ENCODE peak calls at places on chromosomes 13 and 19, in six cellular contexts. One of them, this sample, is unnamed.

GRCh38 chr19:48630289-48631036 is 6.7 kb downstream of the DBP start:
- DNase-seq in thyroid gland: peak; percentile 42
- DNase-seq in ovary: peak; percentile 77
- DNase-seq in brain microvascular endothelial cell: peak; percentile 51
- DNase-seq in testis: peak; percentile 92
- DNase-seq in AG04450: no peak
- DNase-seq in this sample: no peak

GRCh38 chr13:60852886-60853285 is 455.9 kb downstream of the TDRD3 start:
- DNase-seq in thyroid gland: no peak
- DNase-seq in ovary: no peak
- DNase-seq in brain microvascular endothelial cell: no peak
- DNase-seq in testis: no peak
- DNase-seq in AG04450: no peak
- DNase-seq in this sample: no peak

GRCh38 chr19:6260912-6261636 is 18.7 kb downstream of the MLLT1 start:
- DNase-seq in thyroid gland: no peak
- DNase-seq in ovary: peak; percentile 31
- DNase-seq in brain microvascular endothelial cell: no peak
- DNase-seq in testis: no peak
- DNase-seq in AG04450: no peak
- DNase-seq in this sample: no peak

GRCh38 chr19:45805719-45806118 is 9.4 kb downstream of the RSPH6A start:
- DNase-seq in thyroid gland: no peak
- DNase-seq in ovary: no peak
- DNase-seq in brain microvascular endothelial cell: no peak
- DNase-seq in testis: no peak
- DNase-seq in AG04450: no peak
- DNase-seq in this sample: no peak

GRCh38 chr19:42216653-42217521 is 590 bp downstream of the DEDD2 start:
- DNase-seq in thyroid gland: peak; percentile 58
- DNase-seq in ovary: peak; percentile 61
- DNase-seq in brain microvascular endothelial cell: peak; percentile 19
- DNase-seq in testis: peak; percentile 56
- DNase-seq in AG04450: no peak
- DNase-seq in this sample: no peak

GRCh38 chr19:920051-920857 is 3.1 kb downstream of the KISS1R start:
- DNase-seq in thyroid gland: no peak
- DNase-seq in ovary: no peak
- DNase-seq in brain microvascular endothelial cell: no peak
- DNase-seq in testis: no peak
- DNase-seq in AG04450: no peak
- DNase-seq in this sample: no peak

GRCh38 chr19:16161848-16162247 is 11.5 kb downstream of the CIB3 start:
- DNase-seq in thyroid gland: no peak
- DNase-seq in ovary: no peak
- DNase-seq in brain microvascular endothelial cell: peak; percentile 85
- DNase-seq in testis: no peak
- DNase-seq in AG04450: peak; percentile 41
- DNase-seq in this sample: peak; percentile 60

GRCh38 chr13:106555631-106556328 is 12.2 kb downstream of the ARGLU1 start:
- DNase-seq in thyroid gland: no peak
- DNase-seq in ovary: no peak
- DNase-seq in brain microvascular endothelial cell: no peak
- DNase-seq in testis: no peak
- DNase-seq in AG04450: no peak
- DNase-seq in this sample: no peak

GRCh38 chr13:41513600-41513999 is 56.2 kb downstream of the RGCC start:
- DNase-seq in thyroid gland: no peak
- DNase-seq in ovary: no peak
- DNase-seq in brain microvascular endothelial cell: no peak
- DNase-seq in testis: no peak
- DNase-seq in AG04450: no peak
- DNase-seq in this sample: no peak

GRCh38 chr13:35771898-35772297 is 295.4 kb upstream of the MAB21L1 start:
- DNase-seq in thyroid gland: no peak
- DNase-seq in ovary: no peak
- DNase-seq in brain microvascular endothelial cell: peak; percentile 87
- DNase-seq in testis: no peak
- DNase-seq in AG04450: peak; percentile 79
- DNase-seq in this sample: peak; percentile 17

GRCh38 chr19:49851456-49852259 is 699 bp downstream of the PTOV1 start:
- DNase-seq in thyroid gland: peak; percentile 50
- DNase-seq in ovary: peak; percentile 48
- DNase-seq in brain microvascular endothelial cell: no peak
- DNase-seq in testis: peak; percentile 43
- DNase-seq in AG04450: no peak
- DNase-seq in this sample: no peak

GRCh38 chr19:44653977-44654784 is 10.5 kb downstream of the PVR start:
- DNase-seq in thyroid gland: peak; percentile 75
- DNase-seq in ovary: peak; percentile 48
- DNase-seq in brain microvascular endothelial cell: peak; percentile 46
- DNase-seq in testis: peak; percentile 80
- DNase-seq in AG04450: no peak
- DNase-seq in this sample: no peak

GRCh38 chr19:42158926-42159325 is 26.7 kb upstream of the POU2F2 start:
- DNase-seq in thyroid gland: no peak
- DNase-seq in ovary: no peak
- DNase-seq in brain microvascular endothelial cell: no peak
- DNase-seq in testis: no peak
- DNase-seq in AG04450: no peak
- DNase-seq in this sample: no peak

GRCh38 chr13:106449096-106449495 is 86.4 kb downstream of the EFNB2 start:
- DNase-seq in thyroid gland: peak; percentile 68
- DNase-seq in ovary: no peak
- DNase-seq in brain microvascular endothelial cell: no peak
- DNase-seq in testis: no peak
- DNase-seq in AG04450: no peak
- DNase-seq in this sample: no peak

GRCh38 chr13:47175172-47175806 is 278.4 kb upstream of the HTR2A start:
- DNase-seq in thyroid gland: no peak
- DNase-seq in ovary: no peak
- DNase-seq in brain microvascular endothelial cell: peak; percentile 81
- DNase-seq in testis: no peak
- DNase-seq in AG04450: peak; percentile 74
- DNase-seq in this sample: peak; percentile 90

GRCh38 chr19:19319725-19320361 is 466 bp downstream of the SUGP1 start:
- DNase-seq in thyroid gland: no peak
- DNase-seq in ovary: no peak
- DNase-seq in brain microvascular endothelial cell: no peak
- DNase-seq in testis: no peak
- DNase-seq in AG04450: no peak
- DNase-seq in this sample: no peak

GRCh38 chr19:48614436-48615144 is at the start of gene FAM83E:
- DNase-seq in thyroid gland: no peak
- DNase-seq in ovary: no peak
- DNase-seq in brain microvascular endothelial cell: no peak
- DNase-seq in testis: no peak
- DNase-seq in AG04450: no peak
- DNase-seq in this sample: no peak

GRCh38 chr19:16585808-16586476 is 13.7 kb upstream of the SLC35E1 start:
- DNase-seq in thyroid gland: no peak
- DNase-seq in ovary: no peak
- DNase-seq in brain microvascular endothelial cell: no peak
- DNase-seq in testis: no peak
- DNase-seq in AG04450: no peak
- DNase-seq in this sample: no peak

GRCh38 chr19:728011-728410 is 19.3 kb downstream of the PALM start:
- DNase-seq in thyroid gland: peak; percentile 31
- DNase-seq in ovary: peak; percentile 59
- DNase-seq in brain microvascular endothelial cell: no peak
- DNase-seq in testis: no peak
- DNase-seq in AG04450: no peak
- DNase-seq in this sample: no peak

GRCh38 chr19:15116856-15117255 is 9.7 kb downstream of the SYDE1 start:
- DNase-seq in thyroid gland: no peak
- DNase-seq in ovary: no peak
- DNase-seq in brain microvascular endothelial cell: no peak
- DNase-seq in testis: no peak
- DNase-seq in AG04450: no peak
- DNase-seq in this sample: no peak

GRCh38 chr19:15113245-15114152 is 6.3 kb downstream of the SYDE1 start:
- DNase-seq in thyroid gland: no peak
- DNase-seq in ovary: no peak
- DNase-seq in brain microvascular endothelial cell: no peak
- DNase-seq in testis: peak; percentile 84
- DNase-seq in AG04450: no peak
- DNase-seq in this sample: no peak

GRCh38 chr19:15114153-15114540 is 6.9 kb downstream of the SYDE1 start:
- DNase-seq in thyroid gland: no peak
- DNase-seq in ovary: no peak
- DNase-seq in brain microvascular endothelial cell: peak; percentile 58
- DNase-seq in testis: no peak
- DNase-seq in AG04450: no peak
- DNase-seq in this sample: no peak

GRCh38 chr19:15115762-15116615 is 8.8 kb downstream of the SYDE1 start:
- DNase-seq in thyroid gland: no peak
- DNase-seq in ovary: no peak
- DNase-seq in brain microvascular endothelial cell: no peak
- DNase-seq in testis: no peak
- DNase-seq in AG04450: no peak
- DNase-seq in this sample: no peak

GRCh38 chr19:15115080-15115479 is 7.9 kb downstream of the SYDE1 start:
- DNase-seq in thyroid gland: peak; percentile 30
- DNase-seq in ovary: peak; percentile 76
- DNase-seq in brain microvascular endothelial cell: peak; percentile 35
- DNase-seq in testis: peak; percentile 64
- DNase-seq in AG04450: no peak
- DNase-seq in this sample: no peak
- TF ChIP-seq CTCF in thyroid gland: no peak
- TF ChIP-seq CTCF in ovary: no peak
- TF ChIP-seq CTCF in brain microvascular endothelial cell: no peak
- TF ChIP-seq CTCF in testis: no peak
- TF ChIP-seq CTCF in AG04450: no peak
- TF ChIP-seq CTCF in this sample: no peak

GRCh38 chr13:98439896-98440295 is 137.0 kb downstream of the STK24 start:
- DNase-seq in thyroid gland: no peak
- DNase-seq in ovary: no peak
- DNase-seq in brain microvascular endothelial cell: no peak
- DNase-seq in testis: no peak
- DNase-seq in AG04450: no peak
- DNase-seq in this sample: no peak
- H3K4me3 ChIP-seq in thyroid gland: no peak overlapping the region
- H3K4me3 ChIP-seq in ovary: no peak overlapping the region
- H3K4me3 ChIP-seq in brain microvascular endothelial cell: no peak overlapping the region
- H3K4me3 ChIP-seq in testis: no peak overlapping the region
- H3K4me3 ChIP-seq in AG04450: no peak overlapping the region
- H3K4me3 ChIP-seq in this sample: no peak overlapping the region

DNA sequence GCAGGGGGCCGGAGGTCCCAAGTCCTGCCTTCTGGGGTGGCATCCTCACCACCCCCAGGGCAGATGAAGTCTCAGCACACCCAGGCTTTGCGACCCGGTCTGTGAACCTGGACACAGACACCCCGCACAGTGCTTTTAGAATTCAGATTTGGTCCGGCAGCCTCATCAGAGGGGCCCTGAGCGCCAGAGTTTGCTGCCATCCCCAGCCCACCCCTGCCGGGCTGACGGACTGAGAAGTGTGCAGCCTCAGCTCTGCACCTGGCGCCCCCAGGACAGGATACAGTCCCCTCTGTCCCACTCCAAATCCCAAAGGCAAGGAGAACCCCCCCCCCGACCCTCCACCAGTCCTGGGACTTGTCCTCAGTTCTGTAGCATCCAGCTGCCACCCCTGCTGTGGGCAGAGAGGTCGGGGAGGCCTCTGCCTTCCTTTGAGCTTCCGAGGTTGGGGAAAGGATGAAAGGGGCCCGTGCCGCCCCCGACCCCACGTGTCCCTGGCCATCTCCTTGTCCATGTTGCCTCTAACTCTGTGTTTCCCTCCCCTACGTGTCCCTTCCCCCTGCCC is 16.9 kb downstream of the CAPN12 start:
- DNase-seq in thyroid gland: no peak
- DNase-seq in ovary: no peak
- DNase-seq in brain microvascular endothelial cell: no peak
- DNase-seq in testis: no peak
- DNase-seq in AG04450: no peak
- DNase-seq in this sample: no peak
- TF ChIP-seq CTCF in thyroid gland: no peak
- TF ChIP-seq CTCF in ovary: no peak
- TF ChIP-seq CTCF in brain microvascular endothelial cell: no peak
- TF ChIP-seq CTCF in testis: no peak
- TF ChIP-seq CTCF in AG04450: no peak
- TF ChIP-seq CTCF in this sample: no peak

GRCh38 chr13:22883262-22883840 is 297.4 kb upstream of the SGCG start:
- DNase-seq in thyroid gland: no peak
- DNase-seq in ovary: no peak
- DNase-seq in brain microvascular endothelial cell: no peak
- DNase-seq in testis: no peak
- DNase-seq in AG04450: no peak
- DNase-seq in this sample: no peak

GRCh38 chr13:22880756-22881701 is 299.8 kb upstream of the SGCG start:
- DNase-seq in thyroid gland: no peak
- DNase-seq in ovary: no peak
- DNase-seq in brain microvascular endothelial cell: no peak
- DNase-seq in testis: no peak
- DNase-seq in AG04450: no peak
- DNase-seq in this sample: no peak

GRCh38 chr13:22883961-22884360 is 296.8 kb upstream of the SGCG start:
- DNase-seq in thyroid gland: no peak
- DNase-seq in ovary: no peak
- DNase-seq in brain microvascular endothelial cell: no peak
- DNase-seq in testis: no peak
- DNase-seq in AG04450: no peak
- DNase-seq in this sample: no peak
- H3K4me3 ChIP-seq in thyroid gland: no peak overlapping the region
- H3K4me3 ChIP-seq in ovary: no peak overlapping the region
- H3K4me3 ChIP-seq in brain microvascular endothelial cell: no peak overlapping the region
- H3K4me3 ChIP-seq in testis: no peak overlapping the region
- H3K4me3 ChIP-seq in AG04450: no peak overlapping the region
- H3K4me3 ChIP-seq in this sample: no peak overlapping the region

DNA sequence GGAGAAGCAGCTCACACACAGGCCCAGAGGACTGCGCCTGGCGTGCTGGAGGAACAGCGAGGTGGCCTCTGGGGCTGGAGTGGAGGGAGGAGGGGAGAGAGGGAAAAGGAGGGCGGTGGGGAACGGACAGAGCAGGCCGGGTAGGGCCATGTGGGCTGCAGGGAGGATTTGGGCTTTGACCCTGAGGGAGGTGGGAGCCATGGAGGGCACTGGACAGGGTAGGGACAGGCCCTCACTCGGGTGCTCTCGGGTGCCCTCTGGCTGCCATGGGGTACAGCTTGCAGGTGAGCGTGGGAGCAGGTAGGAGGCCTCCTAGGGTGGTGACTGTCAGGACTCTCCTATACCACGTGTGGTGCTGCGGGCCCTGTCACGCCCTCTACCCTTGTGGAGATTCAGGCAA is 22.8 kb downstream of the PLIN4 start:
- DNase-seq in thyroid gland: no peak
- DNase-seq in ovary: no peak
- DNase-seq in brain microvascular endothelial cell: no peak
- DNase-seq in testis: no peak
- DNase-seq in AG04450: no peak
- DNase-seq in this sample: no peak
- TF ChIP-seq CTCF in thyroid gland: no peak
- TF ChIP-seq CTCF in ovary: no peak
- TF ChIP-seq CTCF in brain microvascular endothelial cell: no peak
- TF ChIP-seq CTCF in testis: no peak
- TF ChIP-seq CTCF in AG04450: no peak
- TF ChIP-seq CTCF in this sample: no peak

GRCh38 chr19:23145617-23146415 is 29.0 kb downstream of the ZNF730 start:
- DNase-seq in thyroid gland: no peak
- DNase-seq in ovary: no peak
- DNase-seq in brain microvascular endothelial cell: no peak
- DNase-seq in testis: no peak
- DNase-seq in AG04450: no peak
- DNase-seq in this sample: no peak
- H3K4me3 ChIP-seq in thyroid gland: no peak overlapping the region
- H3K4me3 ChIP-seq in ovary: no peak overlapping the region
- H3K4me3 ChIP-seq in brain microvascular endothelial cell: no peak overlapping the region
- H3K4me3 ChIP-seq in testis: no peak overlapping the region
- H3K4me3 ChIP-seq in AG04450: no peak overlapping the region
- H3K4me3 ChIP-seq in this sample: no peak overlapping the region

GRCh38 chr19:8335343-8336071 is 7.6 kb downstream of the KANK3 start:
- DNase-seq in thyroid gland: no peak
- DNase-seq in ovary: no peak
- DNase-seq in brain microvascular endothelial cell: no peak
- DNase-seq in testis: no peak
- DNase-seq in AG04450: no peak
- DNase-seq in this sample: no peak
- TF ChIP-seq CTCF in thyroid gland: no peak
- TF ChIP-seq CTCF in ovary: no peak
- TF ChIP-seq CTCF in brain microvascular endothelial cell: no peak
- TF ChIP-seq CTCF in testis: no peak
- TF ChIP-seq CTCF in AG04450: peak; percentile 9
- TF ChIP-seq CTCF in this sample: no peak

This sample was measured in HFF-Myc.